ENCODE peak calls at places on chromosome 6, in four cellular contexts. R, J, H and S are unnamed samples.
A peak's percentile ranks its signal among the peaks of the same experiment; 100 is the strongest.

GRCh38 chr6:52155791-52156576 is 30.2 kb upstream of the IL17A start:
- DNase-seq in J (no peak), R (no peak), H (no peak), S (no peak)

GRCh38 chr6:15063253-15063853 is 182.5 kb upstream of the JARID2 start:
- DNase-seq in R (peak; percentile 13), H (peak; percentile 43), J (no peak), S (peak; percentile 74)

GRCh38 chr6:94272327-94272726 is 853.0 kb upstream of the EPHA7 start:
- DNase-seq in J (no peak), H (no peak), R (no peak), S (no peak)

GRCh38 chr6:164404802-164405488 is 904.5 kb downstream of the C6orf118 start:
- DNase-seq in R (no peak), J (no peak), H (no peak), S (no peak)

GRCh38 chr6:83216806-83217205 is 23.6 kb downstream of the RWDD2A start:
- DNase-seq in R (no peak), H (no peak), J (no peak), S (no peak)

GRCh38 chr6:146545608-146546007 is 2.0 kb downstream of the RAB32 start:
- DNase-seq in R (no peak), H (no peak), J (no peak), S (no peak)

GRCh38 chr6:2245954-2246863 is 804 bp upstream of the GMDS start:
- DNase-seq in H (peak; percentile 60), J (peak; percentile 69), R (peak; percentile 35), S (peak; percentile 47)

GRCh38 chr6:24448396-24448795 is 41.0 kb downstream of the GPLD1 start:
- DNase-seq in J (no peak), R (no peak), H (no peak), S (no peak)

GRCh38 chr6:47009583-47009982 is 32.5 kb downstream of the ADGRF1 start:
- DNase-seq in J (no peak), H (no peak), R (peak; percentile 19), S (no peak)

GRCh38 chr6:33252758-33253157 is 18.9 kb downstream of the VPS52 start:
- DNase-seq in J (no peak), H (no peak), R (no peak), S (no peak)

GRCh38 chr6:586553-586952 is 70.3 kb downstream of the HUS1B start:
- DNase-seq in R (no peak), H (no peak), J (no peak), S (no peak)

GRCh38 chr6:22145823-22146379 is 150.9 kb downstream of the PRL start:
- DNase-seq in H (no peak), J (no peak), R (peak; percentile 93), S (no peak)

GRCh38 chr6:2917065-2917464 is 14.0 kb upstream of the SERPINB9 start:
- DNase-seq in J (no peak), R (no peak), H (no peak), S (no peak)

GRCh38 chr6:17525637-17526036 is 74.5 kb upstream of the FAM8A1 start:
- DNase-seq in J (no peak), R (no peak), H (no peak), S (no peak)

GRCh38 chr6:6736753-6737654 is 148.5 kb downstream of the LY86 start:
- DNase-seq in J (no peak), R (no peak), H (peak; percentile 88), S (peak; percentile 91)

GRCh38 chr6:121187200-121187832 is 147.0 kb downstream of the TBC1D32 start:
- DNase-seq in R (no peak), J (no peak), H (no peak), S (no peak)